ENCODE peak calls at places on chromosomes 6 and 20, in ten cellular contexts. P is T-cell; U is omental fat pad; Y is T-helper 17 cell; E is left ventricle myocardium superior; G is heart left ventricle; D is Right ventricle myocardium inferior; F is activated naive CD8-positive, alpha-beta T cell treated with anti-CD3 and anti-CD28 coated beads, Interleukin-2, amount 50 U/mL, for 24 hours; N is RWPE2; Z is heart right ventricle. C is an unnamed sample.

GRCh38 chr6:32882879-32883250 is 28.9 kb downstream of the PSMB9 start:
- ATAC-seq in P (no peak), U (no peak), Y (no peak), E (no peak), G (no peak), D (no peak), F (peak; percentile 79), N (peak; percentile 67), Z (no peak), C (no peak)

GRCh38 chr20:25295386-25296093 is 47.7 kb downstream of the PYGB start:
- ATAC-seq in P (no peak), U (no peak), Y (no peak), E (peak; percentile 71), G (peak; percentile 75), D (peak; percentile 71), F (no peak), N (no peak), Z (peak; percentile 75), C (no peak)

GRCh38 chr6:32885698-32886286 is 31.8 kb downstream of the PSMB9 start:
- ATAC-seq in P (peak; percentile 66), U (no peak), Y (peak; percentile 60), E (peak; percentile 60), G (peak; percentile 53), D (no peak), F (no peak), N (peak; percentile 46), Z (peak; percentile 66), C (peak; percentile 50)

GRCh38 chr6:5084787-5085637 is at the start of gene PPP1R3G:
- ATAC-seq in P (no peak), U (peak; percentile 62), Y (no peak), E (peak; percentile 76), G (peak; percentile 72), D (peak; percentile 75), F (peak; percentile 36), N (peak; percentile 39), Z (peak; percentile 75), C (peak; percentile 46)

GRCh38 chr6:94377835-94378234 is 958.5 kb upstream of the EPHA7 start:
- ATAC-seq in P (no peak), U (no peak), Y (no peak), E (peak; percentile 87), G (peak; percentile 93), D (no peak), F (no peak), N (no peak), Z (peak; percentile 83), C (no peak)

GRCh38 chr6:16403831-16404230 is 165.4 kb downstream of the GMPR start:
- ATAC-seq in P (no peak), U (no peak), Y (no peak), E (no peak), G (no peak), D (no peak), F (no peak), N (no peak), Z (no peak), C (no peak)

GRCh38 chr6:133699986-133700385 is 188.9 kb upstream of the TCF21 start:
- ATAC-seq in P (no peak), U (no peak), Y (no peak), E (no peak), G (peak; percentile 25), D (no peak), F (no peak), N (no peak), Z (no peak), C (no peak)

GRCh38 chr20:10731190-10731955 is 57.6 kb upstream of the JAG1 start:
- ATAC-seq in P (no peak), U (no peak), Y (no peak), E (no peak), G (no peak), D (no peak), F (no peak), N (peak; percentile 94), Z (no peak), C (no peak)

GRCh38 chr20:62165762-62166399 is 16.9 kb upstream of the MTG2 start:
- ATAC-seq in P (no peak), U (no peak), Y (no peak), E (peak; percentile 50), G (peak; percentile 25), D (peak; percentile 47), F (no peak), N (no peak), Z (no peak), C (no peak)

GRCh38 chr6:15387118-15387517 is 141.2 kb downstream of the JARID2 start:
- ATAC-seq in P (no peak), U (no peak), Y (no peak), E (no peak), G (no peak), D (no peak), F (peak; percentile 70), N (no peak), Z (no peak), C (peak; percentile 37)

GRCh38 chr6:122347251-122347650 is 52.2 kb upstream of the HSF2 start:
- ATAC-seq in P (no peak), U (no peak), Y (no peak), E (no peak), G (no peak), D (no peak), F (no peak), N (no peak), Z (no peak), C (no peak)

GRCh38 chr20:62496525-62497218 is 20.9 kb upstream of the GATA5 start:
- ATAC-seq in P (no peak), U (no peak), Y (no peak), E (peak; percentile 36), G (peak; percentile 30), D (no peak), F (no peak), N (peak; percentile 39), Z (no peak), C (no peak)

GRCh38 chr6:152110878-152111820 is 303.7 kb downstream of the ESR1 start:
- ATAC-seq in P (peak; percentile 23), U (peak; percentile 54), Y (no peak), E (peak; percentile 98), G (peak; percentile 96), D (peak; percentile 93), F (no peak), N (peak; percentile 69), Z (peak; percentile 97), C (no peak)

GRCh38 chr6:104239971-104240370 is 619.7 kb downstream of the HACE1 start:
- ATAC-seq in P (no peak), U (no peak), Y (no peak), E (no peak), G (no peak), D (no peak), F (no peak), N (no peak), Z (no peak), C (no peak)

GRCh38 chr20:48772183-48772976 is 55.4 kb downstream of the PREX1 start:
- ATAC-seq in P (no peak), U (no peak), Y (no peak), E (peak; percentile 76), G (peak; percentile 70), D (peak; percentile 69), F (no peak), N (no peak), Z (peak; percentile 77), C (peak; percentile 39)

GRCh38 chr6:104940881-104941693 is 15.8 kb upstream of the LIN28B start:
- ATAC-seq in P (peak; percentile 42), U (no peak), Y (peak; percentile 67), E (peak; percentile 62), G (peak; percentile 80), D (no peak), F (peak; percentile 86), N (peak; percentile 83), Z (no peak), C (no peak)

GRCh38 chr20:42986143-42986773 is 203.4 kb downstream of the PTPRT start:
- ATAC-seq in P (no peak), U (no peak), Y (no peak), E (no peak), G (no peak), D (no peak), F (no peak), N (peak; percentile 95), Z (no peak), C (no peak)

GRCh38 chr6:150425508-150425907 is 56.7 kb downstream of the IYD start:
- ATAC-seq in P (no peak), U (no peak), Y (no peak), E (no peak), G (peak; percentile 19), D (no peak), F (no peak), N (no peak), Z (no peak), C (no peak)

GRCh38 chr6:44133003-44133931 is 5.9 kb downstream of the TMEM63B start:
- ATAC-seq in P (peak; percentile 42), U (peak; percentile 56), Y (no peak), E (peak; percentile 84), G (peak; percentile 89), D (peak; percentile 80), F (no peak), N (peak; percentile 88), Z (peak; percentile 86), C (no peak)

GRCh38 chr6:130675072-130675471 is 152.1 kb upstream of the SMLR1 start:
- ATAC-seq in P (no peak), U (no peak), Y (peak; percentile 28), E (no peak), G (no peak), D (no peak), F (no peak), N (peak; percentile 21), Z (no peak), C (no peak)

GRCh38 chr6:43821101-43821886 is 51.3 kb downstream of the VEGFA start:
- ATAC-seq in P (no peak), U (no peak), Y (no peak), E (no peak), G (no peak), D (no peak), F (no peak), N (no peak), Z (no peak), C (no peak)

GRCh38 chr6:21804941-21805610 is 211.5 kb downstream of the SOX4 start:
- ATAC-seq in P (no peak), U (no peak), Y (no peak), E (no peak), G (no peak), D (no peak), F (no peak), N (no peak), Z (peak; percentile 40), C (no peak)

GRCh38 chr6:40443842-40444241 is 143.3 kb downstream of the LRFN2 start:
- ATAC-seq in P (no peak), U (no peak), Y (no peak), E (no peak), G (no peak), D (no peak), F (no peak), N (no peak), Z (no peak), C (no peak)

GRCh38 chr6:74936886-74937285 is 269.0 kb downstream of the COL12A1 start:
- ATAC-seq in P (no peak), U (no peak), Y (no peak), E (no peak), G (no peak), D (no peak), F (no peak), N (peak; percentile 40), Z (no peak), C (no peak)

GRCh38 chr20:38145094-38146075 is 19.7 kb downstream of the TGM2 start:
- ATAC-seq in P (no peak), U (no peak), Y (no peak), E (peak; percentile 8), G (no peak), D (no peak), F (no peak), N (no peak), Z (no peak), C (no peak)

GRCh38 chr20:57749131-57749690 is 39.4 kb upstream of the PMEPA1 start:
- ATAC-seq in P (peak; percentile 37), U (peak; percentile 9), Y (no peak), E (peak; percentile 25), G (peak; percentile 13), D (peak; percentile 39), F (no peak), N (peak; percentile 28), Z (peak; percentile 19), C (peak; percentile 46)

GRCh38 chr20:10864076-10864672 is 190.4 kb upstream of the JAG1 start:
- ATAC-seq in P (no peak), U (peak; percentile 33), Y (no peak), E (peak; percentile 92), G (peak; percentile 90), D (peak; percentile 92), F (no peak), N (peak; percentile 79), Z (peak; percentile 85), C (peak; percentile 8)

GRCh38 chr20:52004720-52005119 is 186.9 kb downstream of the ZFP64 start:
- ATAC-seq in P (no peak), U (peak; percentile 64), Y (no peak), E (peak; percentile 63), G (peak; percentile 24), D (peak; percentile 60), F (no peak), N (peak; percentile 43), Z (no peak), C (no peak)

C was measured in stimulated activated memory B cell treated with anti-CD40 and anti-IgM and Interleukin-4, amounts not matched to agents 10 μg/mL and 1 μg/mL and 100 μg/mL, for 72 hours.